ENCODE peak calls at places on chromosomes 13 and 19, in nine cellular contexts. D is stomach, B is HepG2, L is A549, W is sigmoid colon, O is tibial nerve, V is ovary, E is SK-N-SH, U is suprapubic skin. Y is an unnamed sample.

GRCh38 chr13:77409412-77409811 is 82.5 kb upstream of the MYCBP2 start:
- DNase-seq in D (no peak), B (no peak), L (no peak), W (no peak), O (no peak), V (no peak), E (no peak), U (no peak), Y (no peak)

GRCh38 chr19:12163841-12164240 is 945 bp downstream of the ZNF136 start:
- DNase-seq in D (no peak), B (no peak), L (no peak), W (no peak), O (no peak), V (no peak), E (peak), U (no peak), Y (no peak)

GRCh38 chr19:35991731-35992450 is 3.1 kb upstream of the SDHAF1 start:
- DNase-seq in D (no peak), B (no peak), L (no peak), W (no peak), O (no peak), V (no peak), E (no peak), U (no peak), Y (no peak)

GRCh38 chr19:16376649-16377048 is 52.0 kb downstream of the KLF2 start:
- DNase-seq in D (no peak), B (no peak), L (peak), W (no peak), O (no peak), V (peak), E (peak), U (no peak), Y (no peak)

GRCh38 chr13:73056054-73056962 is 2.5 kb upstream of the KLF5 start:
- DNase-seq in D (no peak), B (peak), L (peak), W (no peak), O (no peak), V (no peak), E (no peak), U (no peak), Y (no peak)

GRCh38 chr13:50991624-50992610 is 82.3 kb downstream of the RNASEH2B start:
- DNase-seq in D (no peak), B (no peak), L (no peak), W (no peak), O (no peak), V (no peak), E (no peak), U (no peak), Y (no peak)

GRCh38 chr13:20924758-20925394 is 22.3 kb upstream of the XPO4 start:
- DNase-seq in D (peak), B (peak), L (peak), W (peak), O (peak), V (peak), E (peak), U (no peak), Y (peak)

GRCh38 chr13:67369895-67370660 is 139.9 kb upstream of the PCDH9 start:
- DNase-seq in D (no peak), B (no peak), L (no peak), W (no peak), O (no peak), V (no peak), E (no peak), U (no peak), Y (no peak)

GRCh38 chr19:13401388-13401787 is 104.9 kb downstream of the CACNA1A start:
- DNase-seq in D (no peak), B (peak), L (peak), W (no peak), O (no peak), V (no peak), E (no peak), U (no peak), Y (no peak)

GRCh38 chr13:25678398-25678797 is 306.6 kb downstream of the ATP8A2 start:
- DNase-seq in D (peak), B (no peak), L (no peak), W (no peak), O (no peak), V (no peak), E (no peak), U (no peak), Y (peak)

GRCh38 chr19:58052256-58052655 is 6.8 kb upstream of the ZNF135 start:
- DNase-seq in D (no peak), B (no peak), L (no peak), W (no peak), O (no peak), V (no peak), E (no peak), U (no peak), Y (no peak)

GRCh38 chr19:46784262-46785053 is 3.9 kb downstream of the SLC1A5 start:
- DNase-seq in D (peak), B (peak), L (peak), W (peak), O (peak), V (peak), E (peak), U (peak), Y (peak)

GRCh38 chr13:27487776-27488175 is 37.4 kb upstream of the MTIF3 start:
- DNase-seq in D (no peak), B (no peak), L (no peak), W (peak), O (no peak), V (no peak), E (no peak), U (no peak), Y (no peak)

GRCh38 chr19:33438016-33438671 is 64.6 kb downstream of the CEBPG start:
- DNase-seq in D (no peak), B (no peak), L (peak), W (peak), O (no peak), V (peak), E (peak), U (no peak), Y (no peak)

GRCh38 chr13:97588993-97589392 is 155.0 kb downstream of the RAP2A start:
- DNase-seq in D (no peak), B (no peak), L (no peak), W (no peak), O (no peak), V (no peak), E (no peak), U (no peak), Y (no peak)

GRCh38 chr13:29978211-29978610 is 127.8 kb upstream of the UBL3 start:
- DNase-seq in D (no peak), B (no peak), L (no peak), W (no peak), O (no peak), V (no peak), E (no peak), U (no peak), Y (no peak)

GRCh38 chr19:57825501-57825900 is 4.6 kb upstream of the ZNF587B start:
- DNase-seq in D (no peak), B (no peak), L (no peak), W (no peak), O (no peak), V (no peak), E (no peak), U (no peak), Y (no peak)

GRCh38 chr13:99083976-99084375 is 106.1 kb upstream of the DOCK9 start:
- DNase-seq in D (no peak), B (no peak), L (no peak), W (no peak), O (no peak), V (no peak), E (no peak), U (no peak), Y (no peak)

GRCh38 chr13:23427342-23428182 is 5.9 kb downstream of the SACS start:
- DNase-seq in D (peak), B (peak), L (peak), W (peak), O (no peak), V (no peak), E (no peak), U (no peak), Y (peak)

GRCh38 chr13:23430664-23431063 is 2.8 kb downstream of the SACS start:
- DNase-seq in D (no peak), B (no peak), L (no peak), W (no peak), O (no peak), V (no peak), E (peak), U (no peak), Y (no peak)

GRCh38 chr13:23432589-23432988 is 913 bp downstream of the SACS start:
- DNase-seq in D (no peak), B (no peak), L (no peak), W (no peak), O (no peak), V (no peak), E (no peak), U (no peak), Y (no peak)

GRCh38 chr13:23433171-23434153 is at the start of gene SACS:
- DNase-seq in D (no peak), B (no peak), L (peak), W (peak), O (no peak), V (no peak), E (peak), U (no peak), Y (no peak)

GRCh38 chr13:23428183-23428528 is 5.3 kb downstream of the SACS start:
- DNase-seq in D (no peak), B (no peak), L (no peak), W (no peak), O (no peak), V (no peak), E (no peak), U (no peak), Y (no peak)
- TF ChIP-seq EP300 in D (no peak), B (no peak), L (no peak), W (no peak), O (no peak), V (no peak), E (no peak), U (no peak), Y (no peak)

DNA sequence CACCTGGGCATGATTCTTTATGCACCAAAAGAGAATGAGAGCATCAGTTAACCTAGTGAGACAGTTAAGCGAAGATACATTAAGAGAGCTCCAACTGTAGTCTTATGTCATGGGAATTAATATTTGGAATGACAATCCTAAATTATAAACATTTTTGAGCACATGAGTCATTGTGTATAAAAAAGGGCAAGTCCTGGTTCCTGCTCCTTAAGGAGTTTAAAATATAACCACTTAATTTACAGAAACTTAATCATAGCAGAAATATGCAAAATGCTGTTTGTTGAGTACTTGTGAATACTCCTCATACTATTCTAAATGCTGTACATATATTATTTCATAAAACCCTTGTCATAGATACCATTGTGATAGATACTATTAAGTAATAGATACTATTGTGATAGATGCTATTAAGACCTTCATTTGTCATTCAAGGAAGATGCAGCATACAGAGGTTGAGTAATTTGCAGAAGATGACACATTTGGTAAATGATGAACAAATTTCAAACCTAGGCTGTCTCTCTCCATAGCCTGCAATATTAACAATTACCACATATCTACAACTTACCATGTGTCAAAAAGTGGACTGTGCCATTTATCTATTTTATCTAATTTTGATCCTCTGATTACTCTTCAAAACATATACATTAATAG is 301.0 kb downstream of the TBC1D4 start:
- DNase-seq in D (no peak), B (no peak), L (no peak), W (no peak), O (no peak), V (no peak), E (no peak), U (no peak), Y (no peak)
- TF ChIP-seq EP300 in D (no peak), B (no peak), L (no peak), W (no peak), O (no peak), V (no peak), E (no peak), U (no peak), Y (no peak)

GRCh38 chr13:110546933-110547332 is 14.6 kb downstream of the RAB20 start:
- DNase-seq in D (peak), B (peak), L (peak), W (peak), O (peak), V (peak), E (no peak), U (peak), Y (peak)
- TF ChIP-seq EP300 in D (no peak), B (no peak), L (no peak), W (peak), O (peak), V (no peak), E (no peak), U (no peak), Y (no peak)

GRCh38 chr13:46753137-46753536 is 43.8 kb downstream of the ESD start:
- DNase-seq in D (no peak), B (peak), L (no peak), W (no peak), O (no peak), V (no peak), E (no peak), U (no peak), Y (no peak)

GRCh38 chr13:46751811-46752635 is 44.9 kb downstream of the ESD start:
- DNase-seq in D (no peak), B (no peak), L (no peak), W (no peak), O (no peak), V (no peak), E (no peak), U (no peak), Y (no peak)

GRCh38 chr13:46747031-46747820 is 49.7 kb downstream of the ESD start:
- DNase-seq in D (no peak), B (peak), L (no peak), W (no peak), O (no peak), V (no peak), E (no peak), U (no peak), Y (no peak)

GRCh38 chr13:46748300-46748699 is 48.7 kb downstream of the ESD start:
- DNase-seq in D (no peak), B (no peak), L (no peak), W (no peak), O (no peak), V (no peak), E (peak), U (no peak), Y (no peak)

DNA sequence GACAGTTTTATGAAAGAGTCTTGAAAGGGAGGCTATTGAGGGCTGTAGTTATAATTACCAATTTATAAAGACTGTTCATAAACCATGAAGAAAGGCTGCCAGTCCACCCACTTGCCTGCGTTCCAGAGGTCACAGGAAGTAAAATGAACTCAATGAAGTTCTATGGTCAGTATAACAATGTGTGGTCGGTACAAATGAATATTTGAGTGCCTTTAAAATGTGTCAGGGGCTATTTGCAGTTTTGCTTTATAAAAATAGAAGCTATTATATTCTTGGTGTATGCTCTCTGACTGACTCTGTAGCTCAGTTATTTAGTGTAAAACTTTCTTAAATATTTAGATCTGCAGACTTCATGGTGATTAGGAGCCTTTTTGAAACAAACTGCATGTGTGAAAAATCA is 47.0 kb downstream of the ESD start:
- DNase-seq in D (no peak), B (no peak), L (no peak), W (no peak), O (no peak), V (no peak), E (no peak), U (no peak), Y (no peak)
- TF ChIP-seq EP300 in D (no peak), B (no peak), L (no peak), W (no peak), O (no peak), V (no peak), E (no peak), U (no peak), Y (no peak)

GRCh38 chr19:39824143-39825092 is 9.5 kb downstream of the DYRK1B start:
- DNase-seq in D (peak), B (peak), L (no peak), W (peak), O (peak), V (peak), E (peak), U (peak), Y (peak)
- TF ChIP-seq EP300 in D (no peak), B (no peak), L (no peak), W (no peak), O (no peak), V (no peak), E (no peak), U (no peak), Y (no peak)

DNA sequence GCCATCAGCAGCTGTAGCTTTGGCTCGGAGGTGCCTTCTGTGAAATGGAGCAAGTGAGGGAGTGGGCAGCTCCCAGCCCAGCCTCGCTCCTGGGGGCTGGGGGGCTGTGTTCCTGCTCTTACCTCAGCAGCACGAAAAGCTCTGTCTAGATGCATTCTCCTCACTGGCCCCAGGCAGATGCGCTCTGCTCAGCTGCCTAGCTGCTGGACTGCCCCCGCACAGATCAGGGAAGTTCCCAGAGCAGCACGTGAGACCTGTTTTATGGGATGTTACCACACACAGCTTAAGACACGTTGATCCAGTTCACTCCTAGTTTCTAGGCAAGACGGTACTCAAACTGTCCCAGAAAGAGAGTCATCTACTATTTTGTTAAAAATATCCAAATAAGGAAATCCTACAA is 13.6 kb downstream of the LCP1 start:
- DNase-seq in D (no peak), B (no peak), L (no peak), W (no peak), O (peak), V (no peak), E (no peak), U (no peak), Y (peak)
- TF ChIP-seq EP300 in D (no peak), B (no peak), L (no peak), W (no peak), O (peak), V (no peak), E (no peak), U (no peak), Y (no peak)

GRCh38 chr19:40217921-40218890 is at the start of gene TTC9B:
- DNase-seq in D (no peak), B (no peak), L (no peak), W (no peak), O (no peak), V (no peak), E (peak), U (no peak), Y (no peak)

GRCh38 chr19:40214936-40215335 is 3.2 kb downstream of the TTC9B start:
- DNase-seq in D (no peak), B (no peak), L (no peak), W (no peak), O (no peak), V (no peak), E (no peak), U (no peak), Y (no peak)

GRCh38 chr19:40216013-40216776 is 2.0 kb downstream of the TTC9B start:
- DNase-seq in D (no peak), B (no peak), L (no peak), W (no peak), O (no peak), V (no peak), E (no peak), U (no peak), Y (no peak)

GRCh38 chr19:40217027-40217810 is 965 bp downstream of the TTC9B start:
- DNase-seq in D (peak), B (no peak), L (peak), W (no peak), O (no peak), V (no peak), E (peak), U (no peak), Y (peak)

GRCh38 chr19:40216777-40217026 is 1.5 kb downstream of the TTC9B start:
- DNase-seq in D (no peak), B (no peak), L (no peak), W (no peak), O (no peak), V (no peak), E (no peak), U (no peak), Y (no peak)
- TF ChIP-seq EP300 in D (no peak), B (no peak), L (no peak), W (no peak), O (no peak), V (no peak), E (no peak), U (no peak), Y (no peak)

GRCh38 chr19:38561658-38562057 is 56.1 kb downstream of the MAP4K1 start:
- DNase-seq in D (no peak), B (no peak), L (no peak), W (no peak), O (no peak), V (no peak), E (no peak), U (no peak), Y (no peak)

GRCh38 chr19:38557205-38557799 is 60.5 kb downstream of the MAP4K1 start:
- DNase-seq in D (peak), B (no peak), L (no peak), W (no peak), O (no peak), V (no peak), E (no peak), U (no peak), Y (peak)

GRCh38 chr19:38562096-38562495 is 55.7 kb downstream of the MAP4K1 start:
- DNase-seq in D (no peak), B (no peak), L (no peak), W (no peak), O (no peak), V (no peak), E (no peak), U (no peak), Y (no peak)

GRCh38 chr19:38561053-38561606 is 56.6 kb downstream of the MAP4K1 start:
- DNase-seq in D (no peak), B (no peak), L (no peak), W (no peak), O (no peak), V (no peak), E (no peak), U (no peak), Y (no peak)

DNA sequence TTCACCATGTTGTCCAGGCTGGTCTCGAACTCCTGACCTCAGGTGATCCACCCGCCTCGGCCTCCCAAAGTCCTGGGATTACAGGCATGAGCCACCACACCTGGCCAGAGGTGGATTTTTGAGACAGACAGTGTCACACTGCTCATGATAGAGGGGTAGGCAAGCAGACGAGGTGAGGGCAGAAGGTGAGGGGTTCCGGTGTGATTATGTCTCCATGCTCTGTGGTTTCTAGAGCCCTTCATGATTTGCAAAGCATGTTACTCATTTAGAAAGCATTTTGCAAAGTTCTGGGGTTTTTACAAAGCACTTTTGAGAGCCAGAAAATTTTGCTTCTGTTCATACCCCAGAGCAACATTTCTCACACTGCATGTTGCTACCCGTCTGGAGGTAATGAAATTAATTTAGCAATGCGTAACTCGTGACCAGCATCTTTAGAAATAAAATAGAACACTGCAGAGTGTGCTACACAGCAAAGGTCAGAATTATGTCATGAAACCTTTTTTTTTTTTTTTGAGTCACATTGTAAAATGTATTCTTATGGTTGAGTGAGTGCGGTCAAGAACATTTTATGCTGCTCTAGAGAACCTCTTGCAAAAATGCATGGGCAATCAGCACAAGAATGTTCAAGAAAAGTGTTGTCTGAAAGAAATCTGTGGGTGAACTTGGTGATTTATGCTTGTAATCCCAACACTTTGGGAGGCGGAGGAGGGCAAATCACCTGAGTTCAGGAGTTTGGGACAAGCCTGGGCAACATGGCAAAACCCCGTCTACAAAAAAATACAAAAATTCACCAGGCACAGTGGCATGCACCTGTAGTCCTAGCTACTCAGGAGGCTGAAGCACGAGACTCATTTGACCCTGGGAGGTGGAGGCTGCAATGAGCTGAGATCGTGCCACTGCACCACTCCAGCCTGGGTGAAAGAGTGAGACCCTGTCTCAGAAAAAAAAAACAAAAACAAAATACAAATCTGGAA is 58.0 kb downstream of the MAP4K1 start:
- DNase-seq in D (no peak), B (no peak), L (no peak), W (no peak), O (no peak), V (no peak), E (no peak), U (no peak), Y (no peak)
- TF ChIP-seq EP300 in D (no peak), B (no peak), L (no peak), W (no peak), O (no peak), V (no peak), E (no peak), U (no peak), Y (no peak)

GRCh38 chr13:46006688-46007452 is 45.7 kb downstream of the ZC3H13 start:
- DNase-seq in D (no peak), B (no peak), L (no peak), W (no peak), O (no peak), V (no peak), E (no peak), U (no peak), Y (no peak)
- TF ChIP-seq EP300 in D (no peak), B (no peak), L (no peak), W (no peak), O (no peak), V (no peak), E (no peak), U (no peak), Y (no peak)

Y was measured in transverse colon.